ENCODE peak calls at places on chromosomes 5 and 9, in six cellular contexts. V is SJSA1, U is right cardiac atrium, A is neural progenitor cell, D is uterus, T is HCT116. N is an unnamed sample.

GRCh38 chr9:134656334-134657034 is 14.9 kb downstream of the COL5A1 start:
- DNase-seq in V (no peak), U (no peak), D (no peak), T (peak; percentile 31), A (no peak), N (peak; percentile 37)

GRCh38 chr5:17816947-17817346 is 182.7 kb downstream of the TAF11L14 start:
- DNase-seq in U (no peak), T (no peak), A (no peak), D (no peak), V (no peak), N (no peak)

GRCh38 chr9:37976714-37977477 is 73.0 kb upstream of the SLC25A51 start:
- DNase-seq in T (no peak), U (peak; percentile 54), A (no peak), V (peak; percentile 54), D (peak; percentile 52), N (peak; percentile 78)

GRCh38 chr5:115402822-115403577 is 106.5 kb upstream of the CCDC112 start:
- DNase-seq in V (no peak), D (no peak), T (no peak), A (no peak), U (no peak), N (no peak)

GRCh38 chr5:86977185-86977584 is 290.5 kb upstream of the RASA1 start:
- DNase-seq in A (no peak), D (no peak), V (no peak), T (no peak), U (no peak), N (no peak)

GRCh38 chr5:120152472-120152871 is 311.6 kb upstream of the PRR16 start:
- DNase-seq in T (no peak), V (peak; percentile 91), A (no peak), U (no peak), D (no peak), N (no peak)

GRCh38 chr5:16552666-16553343 is 64.0 kb downstream of the RETREG1 start:
- DNase-seq in U (peak; percentile 85), T (peak; percentile 49), D (peak; percentile 49), V (peak; percentile 44), A (peak; percentile 84), N (peak; percentile 77)

GRCh38 chr9:128360826-128361225 is 10.3 kb upstream of the URM1 start:
- DNase-seq in A (no peak), V (no peak), D (no peak), U (no peak), T (no peak), N (no peak)

GRCh38 chr5:2068515-2068914 is 185.8 kb upstream of the IRX4 start:
- DNase-seq in A (no peak), D (no peak), U (no peak), V (no peak), T (no peak), N (no peak)

GRCh38 chr5:141320225-141321169 is at the start of gene TAF7:
- DNase-seq in D (peak; percentile 90), A (peak; percentile 96), U (peak; percentile 97), T (peak; percentile 89), V (peak; percentile 97), N (peak; percentile 93)

DNA sequence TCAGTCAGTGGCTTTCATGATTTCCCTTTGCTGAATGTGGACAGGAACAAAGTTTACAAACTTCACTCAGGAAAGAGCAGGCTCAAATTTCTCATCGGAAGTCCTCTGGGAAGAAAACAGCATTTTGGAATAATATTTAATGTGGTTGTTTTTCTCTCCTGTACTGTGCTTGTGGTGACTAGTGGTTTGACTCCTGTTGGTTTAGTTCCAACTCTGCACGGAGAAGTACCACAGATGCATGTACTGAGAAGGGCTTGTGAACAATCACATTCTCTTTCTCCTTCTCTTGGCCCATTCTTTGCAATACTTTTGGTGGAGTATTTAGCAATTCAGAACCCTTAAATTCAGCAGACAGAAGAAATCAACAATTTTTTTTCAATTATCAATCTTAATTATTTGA is 13.3 kb downstream of the MPDZ start:
- DNase-seq in T (no peak), A (no peak), D (no peak), V (no peak), U (no peak), N (no peak)
- H3K4me3 ChIP-seq in T (no peak overlapping the region), A (no peak overlapping the region), D (no peak overlapping the region), V (no peak overlapping the region), U (no peak overlapping the region), N (no peak overlapping the region)

DNA sequence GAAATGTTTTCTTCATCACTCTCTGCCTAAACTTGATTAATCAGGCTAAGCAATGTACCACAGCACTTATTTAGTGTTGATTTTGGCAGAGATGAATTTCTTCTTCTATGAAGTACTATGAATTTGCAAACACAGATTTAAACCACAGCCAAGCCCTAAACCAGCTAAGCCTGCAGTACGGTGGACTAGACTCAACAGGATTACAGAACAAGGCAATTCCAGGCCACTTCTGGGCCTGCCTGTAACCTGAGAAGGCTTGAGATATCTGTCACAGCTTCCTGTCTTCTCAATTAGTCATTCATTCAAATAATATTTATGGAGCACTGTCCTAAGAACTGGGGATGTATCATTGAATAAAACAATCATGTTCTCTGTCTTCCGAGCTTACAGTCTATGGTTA is 32.4 kb upstream of the CAST start:
- DNase-seq in V (peak; percentile 73), A (peak; percentile 44), T (peak; percentile 22), D (no peak), U (no peak), N (no peak)
- H3K9me3 ChIP-seq in V (no peaks in the 10 kb centered on the region), A (no peaks in the 10 kb centered on the region), T (no peaks in the 10 kb centered on the region), D (no peaks in the 10 kb centered on the region), U (no peaks in the 10 kb centered on the region), N (no peaks in the 10 kb centered on the region)

GRCh38 chr9:136643596-136644342 is 18.9 kb upstream of the EGFL7 start:
- DNase-seq in U (peak; percentile 64), A (peak; percentile 45), D (no peak), T (no peak), V (no peak), N (no peak)
- H3K4me3 ChIP-seq in U (peak overlapping the region; percentile 43), A (peak overlapping the region; percentile 32), D (peak overlapping the region; percentile 4), T (peak overlapping the region; percentile 31), V (no peak overlapping the region), N (peak overlapping the region; percentile 11)

DNA sequence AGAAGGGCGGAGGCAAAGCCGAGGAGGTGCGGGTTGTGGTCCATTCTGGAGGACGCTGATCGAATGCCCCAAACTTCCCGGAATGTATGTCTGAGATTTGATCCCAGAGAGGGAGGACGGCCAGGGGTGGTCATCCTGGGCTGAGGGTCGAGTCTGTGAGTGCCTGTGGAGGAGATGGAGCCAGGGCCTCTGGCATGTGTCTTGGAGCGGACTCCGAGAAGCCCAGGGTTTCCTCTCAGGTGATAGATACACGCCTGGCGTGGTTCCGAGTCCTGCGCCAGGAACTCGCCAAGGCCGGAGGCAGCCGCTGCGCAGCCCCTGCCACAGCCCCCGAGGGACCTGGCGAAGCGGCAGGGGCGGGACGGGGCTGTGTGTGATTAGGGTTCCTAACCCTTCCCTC is 363 bp downstream of the ZNF454 start:
- DNase-seq in A (no peak), T (no peak), U (peak; percentile 63), D (peak; percentile 32), V (no peak), N (peak; percentile 69)
- H3K9me3 ChIP-seq in A (no peaks in the 10 kb centered on the region), T (peaks cover 15% of the 10 kb centered on the region), U (peaks cover 7% of the 10 kb centered on the region), D (peaks cover 6% of the 10 kb centered on the region), V (peaks cover 84% of the 10 kb centered on the region), N (peaks cover 37% of the 10 kb centered on the region)